ENCODE peak calls at places on chromosomes 2 and 18, in eight cellular contexts. L is choroid plexus epithelial cell, I is fibroblast of villous mesenchyme, A is GM23338, P is colonic mucosa, Y is astrocyte of the spinal cord, V is WERI-Rb-1, W is SK-N-SH. H is an unnamed sample.

GRCh38 chr2:98501896-98502295 is 57.2 kb downstream of the INPP4A start:
- DNase-seq in L (no peak), I (no peak), A (no peak), P (no peak), Y (no peak), V (no peak), W (no peak), H (no peak)

GRCh38 chr2:32844253-32844652 is 102.5 kb upstream of the LTBP1 start:
- DNase-seq in L (no peak), I (no peak), A (no peak), P (no peak), Y (no peak), V (no peak), W (no peak), H (no peak)

GRCh38 chr2:42089340-42089925 is 41.6 kb downstream of the PKDCC start:
- DNase-seq in L (peak), I (peak), A (peak), P (peak), Y (peak), V (peak), W (peak), H (peak)

GRCh38 chr2:197090713-197091367 is 164.3 kb upstream of the PGAP1 start:
- DNase-seq in L (no peak), I (no peak), A (peak), P (no peak), Y (no peak), V (no peak), W (peak), H (no peak)

GRCh38 chr2:75516378-75517122 is 44.2 kb downstream of the EVA1A start:
- DNase-seq in L (no peak), I (no peak), A (no peak), P (no peak), Y (no peak), V (no peak), W (no peak), H (no peak)

GRCh38 chr2:25368650-25369049 is 26.9 kb upstream of the DNMT3A start:
- DNase-seq in L (no peak), I (peak), A (no peak), P (no peak), Y (peak), V (no peak), W (peak), H (peak)

GRCh38 chr2:73203055-73203681 is 794 bp downstream of the NOTO start:
- DNase-seq in L (peak), I (peak), A (peak), P (no peak), Y (no peak), V (no peak), W (peak), H (no peak)

GRCh38 chr2:149175956-149176355 is 137.5 kb downstream of the LYPD6B start:
- DNase-seq in L (no peak), I (peak), A (no peak), P (no peak), Y (no peak), V (no peak), W (no peak), H (no peak)

GRCh38 chr2:77028032-77028600 is 494.1 kb downstream of the LRRTM4 start:
- DNase-seq in L (no peak), I (no peak), A (no peak), P (no peak), Y (no peak), V (no peak), W (no peak), H (no peak)

GRCh38 chr2:156005999-156006712 is 326.4 kb downstream of the NR4A2 start:
- DNase-seq in L (no peak), I (no peak), A (peak), P (no peak), Y (no peak), V (no peak), W (no peak), H (peak)

GRCh38 chr2:73291461-73292315 is 1.7 kb downstream of the EGR4 start:
- DNase-seq in L (no peak), I (no peak), A (peak), P (no peak), Y (no peak), V (peak), W (peak), H (no peak)

GRCh38 chr2:158317642-158318041 is 138.9 kb downstream of the CCDC148 start:
- DNase-seq in L (no peak), I (no peak), A (peak), P (no peak), Y (no peak), V (no peak), W (no peak), H (no peak)

GRCh38 chr2:237680702-237681478 is 53.5 kb downstream of the LRRFIP1 start:
- DNase-seq in L (no peak), I (no peak), A (no peak), P (peak), Y (no peak), V (no peak), W (no peak), H (no peak)

GRCh38 chr18:78793313-78793712 is 186.3 kb upstream of the SALL3 start:
- DNase-seq in L (no peak), I (no peak), A (no peak), P (no peak), Y (no peak), V (no peak), W (no peak), H (no peak)

GRCh38 chr2:85893428-85894258 is 4.9 kb upstream of the ST3GAL5 start:
- DNase-seq in L (peak), I (peak), A (no peak), P (no peak), Y (peak), V (no peak), W (no peak), H (peak)

GRCh38 chr2:239407112-239407511 is 6.3 kb upstream of the HDAC4 start:
- DNase-seq in L (no peak), I (no peak), A (no peak), P (no peak), Y (no peak), V (no peak), W (no peak), H (no peak)

GRCh38 chr18:48161201-48161910 is 230.9 kb upstream of the SMAD2 start:
- DNase-seq in L (peak), I (peak), A (peak), P (peak), Y (peak), V (peak), W (peak), H (peak)

GRCh38 chr2:151297882-151298281 is 8.4 kb upstream of the NMI start:
- DNase-seq in L (no peak), I (no peak), A (no peak), P (no peak), Y (no peak), V (no peak), W (no peak), H (no peak)

GRCh38 chr2:240434728-240435456 is 571 bp upstream of the GPC1 start:
- DNase-seq in L (peak), I (peak), A (peak), P (peak), Y (peak), V (peak), W (peak), H (peak)

GRCh38 chr2:197437380-197437779 is 2.6 kb upstream of the SF3B1 start:
- DNase-seq in L (no peak), I (no peak), A (no peak), P (no peak), Y (no peak), V (no peak), W (no peak), H (no peak)

GRCh38 chr2:75553961-75554539 is 6.7 kb downstream of the EVA1A start:
- DNase-seq in L (no peak), I (no peak), A (peak), P (no peak), Y (no peak), V (no peak), W (no peak), H (no peak)

GRCh38 chr2:68857855-68858456 is 13.2 kb downstream of the BMP10 start:
- DNase-seq in L (no peak), I (no peak), A (no peak), P (no peak), Y (no peak), V (no peak), W (no peak), H (no peak)

GRCh38 chr18:27769152-27769551 is 407.8 kb downstream of the CDH2 start:
- DNase-seq in L (no peak), I (no peak), A (no peak), P (no peak), Y (no peak), V (no peak), W (no peak), H (no peak)

GRCh38 chr2:181457121-181457740 is at the start of gene ITGA4:
- DNase-seq in L (peak), I (peak), A (peak), P (peak), Y (peak), V (peak), W (peak), H (peak)

GRCh38 chr2:159879061-159879604 is 81.1 kb upstream of the CD302 start:
- DNase-seq in L (peak), I (peak), A (no peak), P (no peak), Y (peak), V (no peak), W (no peak), H (peak)

GRCh38 chr2:100291152-100291970 is 30.9 kb downstream of the LONRF2 start:
- DNase-seq in L (peak), I (peak), A (no peak), P (no peak), Y (peak), V (no peak), W (peak), H (peak)

GRCh38 chr18:8380926-8381325 is 228.3 kb upstream of the RAB12 start:
- DNase-seq in L (no peak), I (no peak), A (no peak), P (no peak), Y (peak), V (no peak), W (no peak), H (peak)

GRCh38 chr2:235449568-235449967 is 44.3 kb upstream of the AGAP1 start:
- DNase-seq in L (no peak), I (no peak), A (no peak), P (no peak), Y (no peak), V (no peak), W (no peak), H (no peak)

GRCh38 chr2:44100351-44100750 is 68.3 kb upstream of the PPM1B start:
- DNase-seq in L (peak), I (peak), A (no peak), P (peak), Y (peak), V (peak), W (no peak), H (peak)

GRCh38 chr2:218961229-218961628 is 1.8 kb downstream of the CDK5R2 start:
- DNase-seq in L (no peak), I (no peak), A (no peak), P (no peak), Y (no peak), V (no peak), W (no peak), H (no peak)

GRCh38 chr2:3982160-3982559 is 278.8 kb downstream of the DCDC2C start:
- DNase-seq in L (no peak), I (no peak), A (no peak), P (no peak), Y (no peak), V (no peak), W (no peak), H (no peak)

GRCh38 chr2:25341031-25341727 is 546 bp downstream of the DNMT3A start:
- DNase-seq in L (no peak), I (no peak), A (no peak), P (no peak), Y (peak), V (no peak), W (peak), H (no peak)

GRCh38 chr18:48325115-48325670 is 84.0 kb downstream of the ZBTB7C start:
- DNase-seq in L (no peak), I (no peak), A (no peak), P (no peak), Y (no peak), V (no peak), W (peak), H (peak)

GRCh38 chr2:170715062-170715931 is at the start of gene SP5:
- DNase-seq in L (peak), I (peak), A (peak), P (peak), Y (peak), V (peak), W (peak), H (peak)

GRCh38 chr2:180196419-180196977 is 189.4 kb upstream of the CWC22 start:
- DNase-seq in L (no peak), I (no peak), A (peak), P (no peak), Y (no peak), V (no peak), W (no peak), H (no peak)

GRCh38 chr2:5723791-5724735 is 31.9 kb downstream of the SOX11 start:
- DNase-seq in L (no peak), I (no peak), A (no peak), P (no peak), Y (no peak), V (no peak), W (no peak), H (no peak)

GRCh38 chr18:48657446-48658120 is 118.8 kb downstream of the CTIF start:
- DNase-seq in L (peak), I (no peak), A (no peak), P (no peak), Y (peak), V (no peak), W (no peak), H (peak)

GRCh38 chr18:58398648-58399398 is 230.1 kb downstream of the ALPK2 start:
- DNase-seq in L (no peak), I (no peak), A (no peak), P (peak), Y (no peak), V (no peak), W (no peak), H (no peak)

GRCh38 chr2:104872866-104873688 is 19.2 kb downstream of the POU3F3 start:
- DNase-seq in L (peak), I (peak), A (peak), P (peak), Y (peak), V (peak), W (peak), H (peak)
- TF ChIP-seq CTCF in L (peak), I (peak), A (peak), P (peak), Y (peak), V (peak), W (peak), H (peak)

GRCh38 chr2:63791387-63791786 is 50.3 kb upstream of the UGP2 start:
- DNase-seq in L (no peak), I (no peak), A (no peak), P (no peak), Y (no peak), V (no peak), W (no peak), H (no peak)
- H3K4me3 ChIP-seq in L (no peak), I (no peak), A (no peak), P (no peak), Y (no peak), V (no peak), W (no peak), H (no peak)

GRCh38 chr2:1459727-1460126 is 46.5 kb downstream of the TPO start:
- DNase-seq in L (no peak), I (no peak), A (no peak), P (no peak), Y (no peak), V (no peak), W (no peak), H (no peak)
- TF ChIP-seq CTCF in L (no peak), I (no peak), A (no peak), P (no peak), Y (no peak), V (no peak), W (no peak), H (no peak)

GRCh38 chr18:24404591-24404990 is 7.0 kb upstream of the OSBPL1A start:
- DNase-seq in L (no peak), I (no peak), A (no peak), P (no peak), Y (no peak), V (no peak), W (no peak), H (no peak)
- H3K4me3 ChIP-seq in L (no peak), I (no peak), A (no peak), P (no peak), Y (no peak), V (no peak), W (no peak), H (no peak)

GRCh38 chr2:204258900-204259299 is 286.4 kb upstream of the PARD3B start:
- DNase-seq in L (no peak), I (no peak), A (no peak), P (no peak), Y (no peak), V (no peak), W (no peak), H (no peak)

GRCh38 chr2:204264068-204264693 is 281.1 kb upstream of the PARD3B start:
- DNase-seq in L (no peak), I (no peak), A (peak), P (no peak), Y (no peak), V (no peak), W (no peak), H (no peak)

GRCh38 chr2:204260906-204261305 is 284.4 kb upstream of the PARD3B start:
- DNase-seq in L (no peak), I (no peak), A (no peak), P (no peak), Y (no peak), V (peak), W (no peak), H (no peak)

GRCh38 chr2:204261776-204262175 is 283.5 kb upstream of the PARD3B start:
- DNase-seq in L (no peak), I (no peak), A (no peak), P (no peak), Y (no peak), V (no peak), W (no peak), H (no peak)

DNA sequence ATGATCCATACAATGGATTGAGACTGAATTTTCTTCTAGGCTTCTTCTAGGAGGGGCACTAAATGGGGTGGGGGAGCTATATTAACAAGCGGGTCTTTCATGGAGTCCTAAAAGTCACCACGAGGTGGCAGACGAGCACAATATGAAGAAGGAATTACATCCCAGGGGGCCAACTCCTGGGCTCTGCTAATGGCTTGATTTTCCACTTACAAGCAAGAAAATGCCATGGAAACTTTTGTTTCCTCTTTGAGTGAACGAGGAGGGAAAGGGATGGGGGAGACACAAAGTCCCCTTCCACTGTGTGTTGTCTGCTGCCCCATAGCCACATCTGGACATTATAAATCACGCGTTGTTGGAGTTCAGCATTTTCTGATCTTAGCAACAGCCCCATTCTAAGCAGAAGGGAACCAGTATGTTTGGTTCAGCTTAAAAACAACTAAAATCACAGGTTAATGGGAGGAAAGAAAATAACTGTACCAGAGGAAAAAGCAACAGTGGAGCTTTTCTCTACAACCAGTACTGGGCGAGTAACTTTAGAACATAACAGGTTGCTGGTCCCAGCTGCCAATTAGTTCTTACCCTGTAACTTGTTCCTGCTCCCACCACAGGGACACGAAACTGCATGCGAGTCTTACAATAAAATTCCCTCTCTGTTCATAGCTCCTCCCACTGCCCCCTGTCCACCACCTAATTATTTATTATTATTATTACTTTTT is 285.0 kb upstream of the PARD3B start:
- DNase-seq in L (peak), I (peak), A (peak), P (peak), Y (peak), V (peak), W (peak), H (peak)
- TF ChIP-seq CTCF in L (peak), I (peak), A (peak), P (peak), Y (peak), V (peak), W (peak), H (peak)